ENCODE peak calls at places on chromosome 21, in eight cellular contexts. T is fibroblast of lung, P is bronchial epithelial cell, V is AG09319, F is MM.1S, H is spleen, X is activated B cell treated with CpG ODN at 0.5 μM for 24 hours, L is glutamatergic neuron. Y is an unnamed sample.

GRCh38 chr21:23695449-23695848 is 1911.8 kb downstream of the MRPL39 start:
- DNase-seq in T (no peak), P (no peak), V (no peak), F (no peak), H (no peak), X (no peak), L (no peak), Y (no peak)

GRCh38 chr21:15631342-15631741 is 98.4 kb upstream of the USP25 start:
- DNase-seq in T (peak; percentile 72), P (peak; percentile 45), V (no peak), F (no peak), H (no peak), X (no peak), L (no peak), Y (no peak)

GRCh38 chr21:39673736-39674135 is 61.0 kb downstream of the B3GALT5 start:
- DNase-seq in T (no peak), P (no peak), V (no peak), F (no peak), H (peak; percentile 62), X (no peak), L (no peak), Y (no peak)

GRCh38 chr21:28445081-28445830 is 547.4 kb downstream of the LTN1 start:
- DNase-seq in T (peak; percentile 75), P (peak; percentile 70), V (no peak), F (no peak), H (no peak), X (no peak), L (no peak), Y (no peak)

GRCh38 chr21:16580661-16581060 is 850.9 kb downstream of the USP25 start:
- DNase-seq in T (no peak), P (no peak), V (no peak), F (no peak), H (no peak), X (no peak), L (no peak), Y (no peak)

GRCh38 chr21:28993293-28993629 is 584 bp upstream of the LTN1 start:
- DNase-seq in T (no peak), P (no peak), V (no peak), F (no peak), H (no peak), X (no peak), L (no peak), Y (no peak)

GRCh38 chr21:27678511-27678910 is 711.6 kb upstream of the ADAMTS5 start:
- DNase-seq in T (no peak), P (no peak), V (no peak), F (no peak), H (no peak), X (no peak), L (no peak), Y (no peak)

GRCh38 chr21:37799193-37800121 is 116.8 kb downstream of the KCNJ6 start:
- DNase-seq in T (no peak), P (no peak), V (no peak), F (no peak), H (no peak), X (no peak), L (no peak), Y (no peak)

GRCh38 chr21:15732290-15732995 is 2.7 kb downstream of the USP25 start:
- DNase-seq in T (peak; percentile 51), P (peak; percentile 66), V (no peak), F (peak; percentile 90), H (no peak), X (no peak), L (no peak), Y (peak; percentile 70)

GRCh38 chr21:44087426-44088400 is 19.5 kb upstream of the PWP2 start:
- DNase-seq in T (no peak), P (no peak), V (no peak), F (no peak), H (peak; percentile 82), X (no peak), L (no peak), Y (no peak)

GRCh38 chr21:28633803-28634572 is 358.7 kb downstream of the LTN1 start:
- DNase-seq in T (peak; percentile 93), P (peak; percentile 98), V (no peak), F (no peak), H (no peak), X (no peak), L (no peak), Y (no peak)

GRCh38 chr21:36854391-36854790 is 112.1 kb downstream of the HLCS start:
- DNase-seq in T (no peak), P (peak; percentile 28), V (no peak), F (peak; percentile 23), H (no peak), X (no peak), L (peak; percentile 63), Y (peak; percentile 55)

GRCh38 chr21:43364851-43365424 is 62.0 kb downstream of the SIK1 start:
- DNase-seq in T (no peak), P (no peak), V (no peak), F (no peak), H (no peak), X (no peak), L (no peak), Y (no peak)

GRCh38 chr21:35138665-35139381 is 89.7 kb upstream of the RUNX1 start:
- DNase-seq in T (peak; percentile 100), P (peak; percentile 98), V (no peak), F (no peak), H (no peak), X (no peak), L (no peak), Y (peak; percentile 50)

GRCh38 chr21:16193758-16194606 is 464.2 kb downstream of the USP25 start:
- DNase-seq in T (peak; percentile 93), P (peak; percentile 88), V (peak; percentile 47), F (peak; percentile 82), H (no peak), X (no peak), L (no peak), Y (no peak)

GRCh38 chr21:39611547-39612190 is 1.1 kb upstream of the B3GALT5 start:
- DNase-seq in T (peak; percentile 29), P (no peak), V (no peak), F (no peak), H (no peak), X (no peak), L (no peak), Y (no peak)

GRCh38 chr21:39016740-39017315 is 166.4 kb downstream of the PSMG1 start:
- DNase-seq in T (no peak), P (no peak), V (no peak), F (peak; percentile 63), H (peak; percentile 85), X (no peak), L (no peak), Y (peak; percentile 53)

GRCh38 chr21:36125513-36126121 is 9.3 kb upstream of the CBR3 start:
- DNase-seq in T (peak; percentile 60), P (peak; percentile 66), V (no peak), F (peak; percentile 83), H (no peak), X (no peak), L (peak; percentile 73), Y (peak; percentile 53)

GRCh38 chr21:36747114-36747814 is 48.3 kb downstream of the SIM2 start:
- DNase-seq in T (no peak), P (no peak), V (no peak), F (no peak), H (peak; percentile 29), X (no peak), L (no peak), Y (no peak)

GRCh38 chr21:17370750-17371325 is 142.0 kb upstream of the CXADR start:
- DNase-seq in T (peak; percentile 9), P (no peak), V (no peak), F (no peak), H (no peak), X (no peak), L (no peak), Y (no peak)

GRCh38 chr21:15759469-15759868 is 29.7 kb downstream of the USP25 start:
- DNase-seq in T (no peak), P (no peak), V (no peak), F (no peak), H (no peak), X (no peak), L (no peak), Y (no peak)

GRCh38 chr21:23003951-23004350 is 2005.7 kb downstream of the NCAM2 start:
- DNase-seq in T (no peak), P (no peak), V (no peak), F (no peak), H (no peak), X (no peak), L (no peak), Y (no peak)

GRCh38 chr21:30436986-30437385 is 3.1 kb upstream of the KRTAP15-1 start:
- DNase-seq in T (no peak), P (no peak), V (no peak), F (no peak), H (no peak), X (no peak), L (no peak), Y (no peak)

GRCh38 chr21:30439975-30440374 is at the start of gene KRTAP15-1:
- DNase-seq in T (no peak), P (no peak), V (no peak), F (no peak), H (no peak), X (no peak), L (no peak), Y (no peak)

GRCh38 chr21:30430170-30430655 is at the start of gene KRTAP13-4:
- DNase-seq in T (no peak), P (no peak), V (no peak), F (no peak), H (no peak), X (no peak), L (no peak), Y (no peak)

GRCh38 chr21:30434033-30434631 is 4.1 kb downstream of the KRTAP13-4 start:
- DNase-seq in T (peak; percentile 0), P (peak; percentile 47), V (no peak), F (peak; percentile 61), H (no peak), X (no peak), L (peak; percentile 56), Y (no peak)
- TF ChIP-seq CTCF in T (peak; percentile 18), P (peak; percentile 73), V (peak; percentile 10), F (peak; percentile 71), H (no peak), X (no peak), L (peak; percentile 75), Y (no peak)

GRCh38 chr21:34074283-34075098 is 1.1 kb downstream of the MRPS6 start:
- DNase-seq in T (no peak), P (peak; percentile 33), V (no peak), F (no peak), H (no peak), X (no peak), L (no peak), Y (no peak)
- TF ChIP-seq CTCF in T (no peak), P (no peak), V (no peak), F (no peak), H (no peak), X (no peak), L (peak; percentile 39), Y (no peak)

DNA sequence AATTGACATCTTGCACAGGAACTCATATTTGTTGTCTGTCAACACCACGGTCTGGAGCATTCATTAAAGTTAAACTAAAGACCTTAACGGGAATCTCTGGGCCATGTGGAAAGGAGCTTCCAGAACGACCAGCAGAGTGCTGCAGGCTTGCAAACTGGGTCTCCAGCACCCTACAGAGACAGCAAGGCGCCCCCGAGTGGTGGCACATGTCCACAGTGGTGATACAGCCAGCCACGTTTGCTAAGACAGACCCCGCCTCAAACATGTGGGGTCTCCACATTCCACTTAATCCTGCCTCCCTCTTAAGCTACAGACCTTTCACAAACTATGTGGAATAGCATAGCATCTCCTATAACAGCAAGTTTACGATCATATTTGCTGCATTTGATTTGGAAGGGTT is 96.5 kb upstream of the BACE2 start:
- DNase-seq in T (no peak), P (no peak), V (no peak), F (peak; percentile 34), H (no peak), X (no peak), L (peak; percentile 59), Y (no peak)
- TF ChIP-seq CTCF in T (no peak), P (peak; percentile 19), V (no peak), F (peak; percentile 65), H (no peak), X (no peak), L (peak; percentile 42), Y (no peak)

GRCh38 chr21:32425628-32426027 is 13.1 kb downstream of the EVA1C start:
- DNase-seq in T (no peak), P (peak; percentile 36), V (no peak), F (no peak), H (no peak), X (no peak), L (no peak), Y (no peak)
- TF ChIP-seq CTCF in T (no peak), P (peak; percentile 33), V (no peak), F (no peak), H (no peak), X (no peak), L (no peak), Y (no peak)